ENCODE peak calls at places on chromosomes 6 and 20, in five cellular contexts. D, X, H, W and A are unnamed samples.

GRCh38 chr6:152428126-152428525 is 209.0 kb downstream of the SYNE1 start:
- DNase-seq in W (no peak), D (no peak), X (no peak), H (peak; percentile 1), A (no peak)

GRCh38 chr20:9397928-9398327 is 116.5 kb upstream of the LAMP5 start:
- DNase-seq in H (no peak), X (peak; percentile 27), W (no peak), D (no peak), A (no peak)

GRCh38 chr20:7908905-7909304 is 31.4 kb downstream of the HAO1 start:
- DNase-seq in H (no peak), W (no peak), D (no peak), X (no peak), A (no peak)

GRCh38 chr6:127201321-127201720 is 65.3 kb upstream of the RNF146 start:
- DNase-seq in W (no peak), X (no peak), H (peak; percentile 78), D (no peak), A (no peak)

GRCh38 chr20:17617868-17618672 is 48.2 kb downstream of the DSTN start:
- DNase-seq in W (peak; percentile 19), X (no peak), H (no peak), D (no peak), A (no peak)

GRCh38 chr6:87722831-87723726 is 21.0 kb upstream of the AKIRIN2 start:
- DNase-seq in D (peak; percentile 35), H (peak; percentile 95), X (peak; percentile 73), W (peak; percentile 41), A (peak; percentile 67)

GRCh38 chr20:50146732-50147662 is 6.5 kb downstream of the PEDS1 start:
- DNase-seq in W (peak; percentile 66), D (peak; percentile 33), H (peak; percentile 43), X (no peak), A (peak; percentile 56)

GRCh38 chr20:20363449-20364015 is 4.4 kb upstream of the INSM1 start:
- DNase-seq in D (no peak), H (no peak), W (no peak), X (no peak), A (no peak)

GRCh38 chr20:7269452-7269851 is 502.0 kb downstream of the BMP2 start:
- DNase-seq in X (no peak), D (no peak), W (no peak), H (no peak), A (no peak)

GRCh38 chr6:106116125-106116524 is 30.0 kb downstream of the PRDM1 start:
- DNase-seq in X (peak; percentile 32), D (no peak), H (peak; percentile 13), W (no peak), A (peak; percentile 30)

GRCh38 chr20:4585104-4585753 is 136.5 kb upstream of the PRND start:
- DNase-seq in D (no peak), X (no peak), H (peak; percentile 40), W (no peak), A (no peak)

GRCh38 chr6:14082771-14083170 is 34.8 kb upstream of the CD83 start:
- DNase-seq in H (no peak), X (no peak), W (no peak), D (no peak), A (no peak)

GRCh38 chr6:38272222-38272621 is 367.5 kb downstream of the BTBD9 start:
- DNase-seq in D (no peak), W (no peak), H (no peak), X (no peak), A (no peak)

GRCh38 chr20:58718729-58719128 is 26.1 kb downstream of the NPEPL1 start:
- DNase-seq in D (no peak), H (no peak), W (peak; percentile 13), X (peak; percentile 3), A (peak; percentile 38)

GRCh38 chr6:118672678-118673077 is 21.3 kb upstream of the CEP85L start:
- DNase-seq in H (no peak), X (no peak), D (no peak), W (no peak), A (no peak)

GRCh38 chr6:149694926-149695325 is 23.0 kb downstream of the LATS1 start:
- DNase-seq in W (no peak), H (no peak), D (no peak), X (no peak), A (no peak)

GRCh38 chr20:44079291-44079690 is 107.7 kb downstream of the JPH2 start:
- DNase-seq in X (no peak), D (no peak), H (no peak), W (no peak), A (no peak)

GRCh38 chr20:2114560-2114959 is 12.9 kb downstream of the STK35 start:
- DNase-seq in H (no peak), X (no peak), D (no peak), W (no peak), A (no peak)

GRCh38 chr6:125509477-125509876 is 207.7 kb upstream of the HDDC2 start:
- DNase-seq in H (no peak), X (no peak), D (no peak), W (no peak), A (no peak)

GRCh38 chr6:6401401-6401800 is 80.9 kb upstream of the F13A1 start:
- DNase-seq in W (no peak), D (no peak), X (no peak), H (no peak), A (no peak)

GRCh38 chr20:18388860-18389259 is 78.0 kb downstream of the DZANK1 start:
- DNase-seq in X (no peak), W (no peak), H (peak; percentile 77), D (peak; percentile 55), A (no peak)

GRCh38 chr6:17591292-17591691 is 8.8 kb upstream of the FAM8A1 start:
- DNase-seq in H (no peak), W (no peak), X (no peak), D (no peak), A (no peak)

GRCh38 chr6:129844118-129844891 is 16.8 kb downstream of the TMEM244 start:
- DNase-seq in X (no peak), D (no peak), H (peak; percentile 89), W (no peak), A (no peak)

GRCh38 chr6:84897874-84898635 is 133.7 kb upstream of the TBX18 start:
- DNase-seq in X (no peak), W (no peak), D (no peak), H (peak; percentile 2), A (no peak)

GRCh38 chr20:33410081-33410742 is 8.9 kb upstream of the CDK5RAP1 start:
- DNase-seq in X (no peak), W (no peak), H (no peak), D (no peak), A (no peak)

GRCh38 chr6:165804331-165805066 is 141.5 kb upstream of the PDE10A start:
- DNase-seq in D (no peak), X (peak; percentile 40), H (no peak), W (no peak), A (no peak)

DNA sequence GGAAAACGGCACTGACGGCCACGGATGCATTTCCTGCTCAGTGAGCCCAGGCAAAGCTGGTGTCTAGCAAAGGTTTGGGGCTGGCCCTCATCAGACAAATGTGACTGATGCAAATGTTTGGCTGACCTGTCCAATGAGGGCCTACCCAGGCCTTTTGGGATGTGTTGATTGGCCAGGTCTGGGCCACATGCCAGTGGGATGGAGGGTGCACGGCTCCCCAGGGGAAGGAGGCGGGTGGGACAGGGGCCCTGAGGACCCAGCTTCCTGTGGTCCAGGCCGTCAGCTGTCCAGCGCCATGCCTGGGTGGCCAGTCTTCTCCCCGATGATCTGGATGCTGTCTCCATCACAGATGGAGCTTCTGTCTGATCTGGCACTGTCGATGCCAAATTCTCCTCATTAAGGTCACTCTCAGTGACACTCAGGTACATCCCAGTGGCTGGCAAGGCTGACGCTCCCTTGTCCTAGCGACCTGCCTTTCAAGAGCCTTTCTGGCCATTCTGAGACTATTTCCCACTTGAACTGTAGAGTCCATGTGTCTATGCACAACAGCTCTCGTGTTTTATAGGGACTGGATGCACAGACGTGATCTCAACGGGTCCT is 43.0 kb downstream of the NTSR1 start:
- DNase-seq in H (no peak), W (no peak), D (no peak), X (no peak), A (peak; percentile 9)
- H3K9me3 ChIP-seq in H (no peaks in the 10 kb centered on the region), W (no peaks in the 10 kb centered on the region), D (no peaks in the 10 kb centered on the region), X (no peaks in the 10 kb centered on the region), A (no peaks in the 10 kb centered on the region)

GRCh38 chr6:22827760-22828159 is 258.4 kb downstream of the HDGFL1 start:
- DNase-seq in D (no peak), X (no peak), W (no peak), H (peak; percentile 28), A (no peak)

GRCh38 chr6:22819209-22819608 is 249.8 kb downstream of the HDGFL1 start:
- DNase-seq in D (no peak), H (no peak), X (no peak), W (no peak), A (no peak)

GRCh38 chr6:22825210-22825609 is 255.8 kb downstream of the HDGFL1 start:
- DNase-seq in D (peak; percentile 2), W (no peak), H (no peak), X (no peak), A (no peak)

GRCh38 chr6:22826961-22827360 is 257.6 kb downstream of the HDGFL1 start:
- DNase-seq in D (no peak), H (peak; percentile 52), X (no peak), W (no peak), A (no peak)

GRCh38 chr6:22821664-22822320 is 252.4 kb downstream of the HDGFL1 start:
- DNase-seq in D (no peak), X (no peak), H (peak; percentile 61), W (no peak), A (no peak)
- H3K9me3 ChIP-seq in D (no peaks in the 10 kb centered on the region), X (no peaks in the 10 kb centered on the region), H (no peaks in the 10 kb centered on the region), W (no peaks in the 10 kb centered on the region), A (no peaks in the 10 kb centered on the region)

GRCh38 chr6:56366112-56366852 is 118.9 kb upstream of the COL21A1 start:
- DNase-seq in X (no peak), W (no peak), H (no peak), D (no peak), A (no peak)
- H3K9me3 ChIP-seq in X (no peaks in the 10 kb centered on the region), W (no peaks in the 10 kb centered on the region), H (no peaks in the 10 kb centered on the region), D (no peaks in the 10 kb centered on the region), A (no peaks in the 10 kb centered on the region)

DNA sequence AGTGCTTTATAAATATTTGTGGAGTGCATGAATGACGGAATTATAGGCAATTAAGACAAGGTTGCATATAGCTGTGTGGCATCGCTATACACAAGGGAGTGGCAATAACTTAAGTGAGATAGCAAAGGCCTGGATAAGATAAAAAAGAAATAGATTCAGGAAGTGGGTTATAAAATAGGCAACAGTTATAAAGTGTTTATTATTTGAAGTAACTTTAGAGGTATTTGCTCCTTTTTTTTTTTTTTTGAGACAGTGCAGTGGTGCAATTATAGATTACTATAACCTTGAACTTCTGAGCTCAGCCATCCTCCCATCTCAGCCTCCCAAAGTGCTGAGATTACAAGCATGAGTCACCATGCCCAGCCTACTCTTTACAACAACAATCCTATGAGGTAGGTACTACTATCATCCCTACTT is 75.9 kb upstream of the LOC128125822 start:
- DNase-seq in W (peak; percentile 73), H (no peak), X (no peak), D (peak; percentile 95), A (no peak)
- H3K9me3 ChIP-seq in W (no peaks in the 10 kb centered on the region), H (no peaks in the 10 kb centered on the region), X (no peaks in the 10 kb centered on the region), D (no peaks in the 10 kb centered on the region), A (no peaks in the 10 kb centered on the region)